ENCODE peak calls at places on chromosomes 4 and X, in ten cellular contexts. H is type B pancreatic cell, S is NCI-H1092, W is sciatic nerve, G is osteocyte, C is HT1080, J is T-helper 1 cell, M is erythroblast, E is omental fat pad, I is endothelial cell of umbilical vein. Q is an unnamed sample.

GRCh38 chr4:163495900-163496299 is 1.4 kb downstream of the TMA16 start:
- DNase-seq in C (no peak), H (no peak), I (peak; percentile 23), S (no peak), G (no peak), M (peak; percentile 49), J (no peak), E (no peak), W (no peak), Q (no peak)

GRCh38 chr4:169270810-169271691 is at the start of gene SH3RF1:
- DNase-seq in C (peak; percentile 87), J (no peak), H (peak; percentile 84), M (peak; percentile 85), G (peak; percentile 95), E (peak; percentile 60), S (peak; percentile 75), W (peak; percentile 91), I (peak; percentile 88), Q (no peak)

GRCh38 chr4:6687947-6688878 is 5.5 kb upstream of the S100P start:
- DNase-seq in G (no peak), H (no peak), J (no peak), I (no peak), S (no peak), E (no peak), C (no peak), W (no peak), M (no peak), Q (no peak)

GRCh38 chrX:130680164-130681035 is 222.6 kb downstream of the ENOX2 start:
- DNase-seq in I (peak; percentile 13), S (no peak), E (no peak), C (no peak), W (no peak), G (no peak), H (no peak), M (peak; percentile 1), J (no peak), Q (no peak)

GRCh38 chr4:31081375-31081774 is 361.2 kb downstream of the PCDH7 start:
- DNase-seq in W (no peak), J (no peak), G (no peak), H (no peak), I (no peak), S (no peak), C (no peak), M (no peak), E (no peak), Q (no peak)

GRCh38 chr4:155099231-155099630 is 109.2 kb upstream of the NPY2R start:
- DNase-seq in C (no peak), G (no peak), S (no peak), J (no peak), W (no peak), E (no peak), I (no peak), H (no peak), M (no peak), Q (no peak)

GRCh38 chr4:6680372-6681034 is 13.2 kb upstream of the S100P start:
- DNase-seq in H (no peak), C (no peak), E (no peak), W (no peak), S (no peak), J (no peak), G (no peak), M (no peak), I (no peak), Q (no peak)

GRCh38 chr4:149164282-149164681 is 651.4 kb downstream of the IQCM start:
- DNase-seq in E (no peak), I (peak; percentile 5), W (no peak), M (no peak), J (no peak), S (no peak), G (no peak), C (peak; percentile 78), H (no peak), Q (no peak)

GRCh38 chr4:100190643-100191600 is 654 bp upstream of the DDIT4L start:
- DNase-seq in C (no peak), S (peak; percentile 3), I (peak; percentile 39), H (no peak), W (no peak), M (no peak), J (no peak), E (no peak), G (no peak), Q (no peak)

GRCh38 chr4:140752669-140753068 is 3.5 kb downstream of the TBC1D9 start:
- DNase-seq in J (no peak), E (no peak), W (no peak), M (no peak), G (no peak), C (no peak), H (no peak), S (no peak), I (no peak), Q (no peak)

GRCh38 chr4:2793578-2793919 is 664 bp downstream of the SH3BP2 start:
- DNase-seq in H (no peak), M (no peak), J (no peak), W (peak; percentile 78), C (no peak), E (no peak), I (peak; percentile 37), S (no peak), G (peak; percentile 81), Q (no peak)

GRCh38 chr4:69830529-69831269 is 29.2 kb downstream of the SULT1E1 start:
- DNase-seq in S (peak; percentile 47), I (peak; percentile 64), W (no peak), G (no peak), M (peak; percentile 14), E (no peak), J (no peak), H (no peak), C (peak; percentile 23), Q (no peak)

GRCh38 chrX:623599-624323 is 6.8 kb upstream of the SHOX start:
- DNase-seq in H (no peak), E (no peak), M (no peak), C (no peak), W (no peak), J (no peak), S (no peak), I (no peak), G (peak; percentile 80), Q (no peak)

GRCh38 chrX:38409289-38409688 is 56.9 kb downstream of the OTC start:
- DNase-seq in G (no peak), S (no peak), H (no peak), W (no peak), I (no peak), M (no peak), E (no peak), C (no peak), J (no peak), Q (no peak)

GRCh38 chr4:173503330-173504180 is 26.5 kb downstream of the HAND2 start:
- DNase-seq in M (no peak), I (no peak), J (no peak), C (no peak), H (peak; percentile 27), S (no peak), W (no peak), G (no peak), E (no peak), Q (no peak)

GRCh38 chr4:130183096-130183495 is 1087.1 kb downstream of the C4orf33 start:
- DNase-seq in C (peak; percentile 51), J (no peak), S (no peak), M (no peak), H (no peak), E (no peak), I (no peak), W (no peak), G (no peak), Q (no peak)

GRCh38 chrX:53481093-53481492 is 46.9 kb upstream of the HSD17B10 start:
- DNase-seq in S (no peak), G (no peak), J (no peak), I (no peak), H (no peak), E (no peak), C (peak; percentile 6), M (peak; percentile 2), W (no peak), Q (no peak)

GRCh38 chr4:151887151-151887815 is 126.5 kb upstream of the GATB start:
- DNase-seq in J (no peak), G (no peak), S (no peak), I (no peak), M (no peak), E (no peak), W (no peak), C (peak; percentile 20), H (no peak), Q (no peak)

GRCh38 chr4:144589512-144589911 is 56.4 kb upstream of the HHIP start:
- DNase-seq in E (no peak), G (no peak), C (no peak), I (no peak), J (no peak), H (no peak), M (no peak), S (no peak), W (no peak), Q (no peak)

GRCh38 chrX:99033226-99033901 is 1376.7 kb downstream of the PCDH19 start:
- DNase-seq in G (no peak), C (no peak), E (no peak), H (no peak), W (no peak), J (no peak), M (no peak), S (no peak), I (no peak), Q (no peak)

GRCh38 chr4:123618606-123619005 is 222.0 kb downstream of the SPRY1 start:
- DNase-seq in S (no peak), I (no peak), E (no peak), H (no peak), G (no peak), C (no peak), W (no peak), J (no peak), M (no peak), Q (no peak)

GRCh38 chr4:142566243-142566642 is 279.9 kb downstream of the INPP4B start:
- DNase-seq in S (no peak), M (no peak), W (no peak), I (no peak), E (no peak), G (no peak), J (no peak), H (no peak), C (no peak), Q (no peak)

GRCh38 chrX:101452051-101452450 is 33.2 kb upstream of the ARMCX4 start:
- DNase-seq in C (no peak), E (no peak), W (no peak), G (no peak), J (no peak), I (peak; percentile 27), S (no peak), M (no peak), H (no peak), Q (no peak)

GRCh38 chr4:184251680-184252000 is 34.0 kb upstream of the ENPP6 start:
- DNase-seq in G (peak; percentile 44), C (no peak), J (no peak), W (no peak), H (no peak), E (no peak), M (no peak), I (no peak), S (no peak), Q (no peak)

GRCh38 chr4:45647823-45648222 is 476.0 kb downstream of the GABRG1 start:
- DNase-seq in G (no peak), H (no peak), J (no peak), I (no peak), C (no peak), M (no peak), W (no peak), S (no peak), E (no peak), Q (no peak)

GRCh38 chr4:95528388-95528787 is 20.4 kb downstream of the UNC5C start:
- DNase-seq in I (no peak), H (no peak), M (no peak), W (no peak), G (no peak), S (no peak), C (no peak), E (no peak), J (no peak), Q (no peak)

GRCh38 chr4:92235741-92236140 is 68.0 kb upstream of the GRID2 start:
- DNase-seq in H (no peak), E (no peak), I (no peak), G (no peak), S (no peak), J (no peak), M (no peak), C (no peak), W (no peak), Q (no peak)

GRCh38 chrX:101171883-101172400 is 47.6 kb upstream of the DRP2 start:
- DNase-seq in M (no peak), J (no peak), S (no peak), I (peak; percentile 17), G (no peak), C (peak; percentile 9), H (no peak), W (no peak), E (no peak), Q (no peak)